ENCODE peak calls at places on chromosomes 6 and 20, in five cellular contexts. One of them, this sample, is unnamed.

GRCh38 chr20:8587810-8588209 is 455.7 kb downstream of the PLCB1 start:
- DNase-seq in transverse colon: no peak
- DNase-seq in activated CD4-positive, alpha-beta T cell treated with anti-CD3 and anti-CD28 coated beads, Interleukin-2, amount 50 U/mL, for 48 hours: no peak
- DNase-seq in IMR-90: no peak
- DNase-seq in body of pancreas: no peak
- DNase-seq in this sample: no peak

GRCh38 chr6:10954590-10955010 is 67.7 kb downstream of the SYCP2L start:
- DNase-seq in activated CD4-positive, alpha-beta T cell treated with anti-CD3 and anti-CD28 coated beads, Interleukin-2, amount 50 U/mL, for 48 hours: peak
- DNase-seq in body of pancreas: peak
- DNase-seq in IMR-90: peak
- DNase-seq in transverse colon: peak
- DNase-seq in this sample: peak

GRCh38 chr6:134951494-134952263 is 1.8 kb upstream of the ALDH8A1 start:
- DNase-seq in transverse colon: no peak
- DNase-seq in activated CD4-positive, alpha-beta T cell treated with anti-CD3 and anti-CD28 coated beads, Interleukin-2, amount 50 U/mL, for 48 hours: no peak
- DNase-seq in IMR-90: no peak
- DNase-seq in body of pancreas: no peak
- DNase-seq in this sample: peak

GRCh38 chr6:162965366-162965765 is 237.6 kb downstream of the PACRG start:
- DNase-seq in transverse colon: no peak
- DNase-seq in activated CD4-positive, alpha-beta T cell treated with anti-CD3 and anti-CD28 coated beads, Interleukin-2, amount 50 U/mL, for 48 hours: no peak
- DNase-seq in IMR-90: no peak
- DNase-seq in body of pancreas: no peak
- DNase-seq in this sample: no peak

GRCh38 chr6:127147576-127147975 is 29.1 kb downstream of the RSPO3 start:
- DNase-seq in body of pancreas: no peak
- DNase-seq in activated CD4-positive, alpha-beta T cell treated with anti-CD3 and anti-CD28 coated beads, Interleukin-2, amount 50 U/mL, for 48 hours: no peak
- DNase-seq in IMR-90: no peak
- DNase-seq in transverse colon: no peak
- DNase-seq in this sample: no peak

GRCh38 chr20:34562643-34563042 is 4.1 kb downstream of the MAP1LC3A start:
- DNase-seq in transverse colon: no peak
- DNase-seq in activated CD4-positive, alpha-beta T cell treated with anti-CD3 and anti-CD28 coated beads, Interleukin-2, amount 50 U/mL, for 48 hours: no peak
- DNase-seq in IMR-90: peak
- DNase-seq in body of pancreas: no peak
- DNase-seq in this sample: no peak

GRCh38 chr20:58492795-58493538 is 22.2 kb downstream of the APCDD1L start:
- DNase-seq in body of pancreas: no peak
- DNase-seq in IMR-90: no peak
- DNase-seq in transverse colon: no peak
- DNase-seq in activated CD4-positive, alpha-beta T cell treated with anti-CD3 and anti-CD28 coated beads, Interleukin-2, amount 50 U/mL, for 48 hours: no peak
- DNase-seq in this sample: no peak

GRCh38 chr6:100166991-100167390 is 173.0 kb upstream of the MCHR2 start:
- DNase-seq in activated CD4-positive, alpha-beta T cell treated with anti-CD3 and anti-CD28 coated beads, Interleukin-2, amount 50 U/mL, for 48 hours: no peak
- DNase-seq in body of pancreas: no peak
- DNase-seq in IMR-90: no peak
- DNase-seq in transverse colon: no peak
- DNase-seq in this sample: no peak

GRCh38 chr6:36418558-36418957 is 24.1 kb downstream of the PXT1 start:
- DNase-seq in activated CD4-positive, alpha-beta T cell treated with anti-CD3 and anti-CD28 coated beads, Interleukin-2, amount 50 U/mL, for 48 hours: no peak
- DNase-seq in body of pancreas: no peak
- DNase-seq in transverse colon: no peak
- DNase-seq in IMR-90: no peak
- DNase-seq in this sample: no peak

GRCh38 chr20:19254086-19254821 is 41.8 kb downstream of the SLC24A3 start:
- DNase-seq in transverse colon: no peak
- DNase-seq in body of pancreas: no peak
- DNase-seq in activated CD4-positive, alpha-beta T cell treated with anti-CD3 and anti-CD28 coated beads, Interleukin-2, amount 50 U/mL, for 48 hours: no peak
- DNase-seq in IMR-90: no peak
- DNase-seq in this sample: no peak

GRCh38 chr20:50012282-50013263 is 29.8 kb downstream of the SNAI1 start:
- DNase-seq in transverse colon: peak
- DNase-seq in activated CD4-positive, alpha-beta T cell treated with anti-CD3 and anti-CD28 coated beads, Interleukin-2, amount 50 U/mL, for 48 hours: no peak
- DNase-seq in body of pancreas: no peak
- DNase-seq in IMR-90: no peak
- DNase-seq in this sample: no peak

GRCh38 chr6:25446815-25447569 is 167.8 kb downstream of the CARMIL1 start:
- DNase-seq in body of pancreas: no peak
- DNase-seq in activated CD4-positive, alpha-beta T cell treated with anti-CD3 and anti-CD28 coated beads, Interleukin-2, amount 50 U/mL, for 48 hours: no peak
- DNase-seq in IMR-90: no peak
- DNase-seq in transverse colon: no peak
- DNase-seq in this sample: no peak

GRCh38 chr20:22127587-22127986 is 422.1 kb downstream of the PAX1 start:
- DNase-seq in transverse colon: no peak
- DNase-seq in activated CD4-positive, alpha-beta T cell treated with anti-CD3 and anti-CD28 coated beads, Interleukin-2, amount 50 U/mL, for 48 hours: no peak
- DNase-seq in body of pancreas: no peak
- DNase-seq in IMR-90: no peak
- DNase-seq in this sample: no peak

This sample was measured in small intestine.